ENCODE peak calls at places on chromosomes 6 and 20, in eight cellular contexts. K is IMR-90; U is naive thymus-derived CD4-positive, alpha-beta T cell; S is mucosa of descending colon; Y is CD4-positive, CD25-positive, alpha-beta regulatory T cell; L is ovary; D is ascending aorta; O is NT2/D1. Q is an unnamed sample.

GRCh38 chr20:44752099-44752931 is 6.7 kb downstream of the KCNK15 start:
- DNase-seq in D (no peak), Y (no peak), O (no peak), S (no peak), K (no peak), U (no peak), L (no peak), Q (no peak)

GRCh38 chr6:44034931-44035345 is 92.3 kb downstream of the MRPL14 start:
- DNase-seq in Y (no peak), U (no peak), S (no peak), K (no peak), D (no peak), L (no peak), O (no peak), Q (no peak)

GRCh38 chr20:35617397-35618031 is 1.9 kb downstream of the SPAG4 start:
- DNase-seq in L (peak), O (peak), U (peak), D (peak), Y (peak), S (peak), K (peak), Q (peak)

GRCh38 chr20:49268600-49269365 is 9.1 kb downstream of the ZNFX1 start:
- DNase-seq in Y (no peak), K (peak), D (no peak), O (no peak), L (no peak), U (no peak), S (no peak), Q (no peak)

GRCh38 chr20:48329676-48330644 is 497.8 kb downstream of the PREX1 start:
- DNase-seq in D (no peak), S (no peak), O (no peak), U (no peak), Y (no peak), L (peak), K (peak), Q (peak)

GRCh38 chr6:146770965-146771735 is 172.4 kb downstream of the ADGB start:
- DNase-seq in L (peak), Y (peak), U (peak), K (no peak), O (no peak), S (peak), D (peak), Q (no peak)

GRCh38 chr6:71412559-71412958 is 123.9 kb downstream of the OGFRL1 start:
- DNase-seq in K (peak), D (no peak), Y (no peak), S (no peak), O (no peak), U (no peak), L (no peak), Q (no peak)

GRCh38 chr6:134009876-134010275 is 42.5 kb downstream of the SLC2A12 start:
- DNase-seq in U (no peak), D (no peak), K (no peak), L (no peak), O (no peak), S (no peak), Y (no peak), Q (no peak)

GRCh38 chr20:38171301-38172010 is 6.4 kb upstream of the TGM2 start:
- DNase-seq in Y (no peak), S (no peak), K (peak), U (no peak), O (no peak), L (no peak), D (no peak), Q (no peak)

GRCh38 chr6:86738078-86738477 is 199.2 kb upstream of the HTR1E start:
- DNase-seq in K (no peak), Y (no peak), L (no peak), S (no peak), U (no peak), O (no peak), D (no peak), Q (no peak)

GRCh38 chr6:26305097-26305841 is 59.7 kb upstream of the BTN3A2 start:
- DNase-seq in Y (peak), O (no peak), L (peak), S (peak), D (no peak), U (peak), K (peak), Q (peak)

GRCh38 chr6:109411034-109411433 is 28.8 kb upstream of the CD164 start:
- DNase-seq in Y (no peak), K (no peak), D (peak), O (no peak), S (no peak), L (no peak), U (no peak), Q (no peak)

DNA sequence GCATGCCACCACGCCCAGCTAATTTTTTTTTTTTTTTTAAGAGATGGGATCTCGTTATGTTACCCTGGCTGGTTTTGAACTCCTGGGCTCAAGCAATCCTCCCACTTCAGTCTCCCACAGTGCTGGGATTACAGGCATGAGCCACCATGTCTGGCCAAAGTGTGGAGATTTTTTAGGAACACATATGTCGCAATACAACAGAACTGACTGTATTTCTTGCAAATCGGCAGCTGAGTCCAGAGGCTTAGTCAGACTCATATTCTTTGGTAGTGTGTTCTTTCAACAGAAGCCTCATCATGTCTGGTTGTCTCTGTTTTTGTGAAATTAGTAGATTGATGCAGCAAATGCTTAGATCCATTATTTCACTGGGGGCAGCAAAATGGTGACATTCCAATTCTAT is 23.9 kb upstream of the CD164 start:
- DNase-seq in U (no peak), K (peak), S (no peak), L (no peak), Y (no peak), O (no peak), D (peak), Q (no peak)
- H3K4me3 ChIP-seq in U (no peak), K (no peak), S (no peak), L (no peak), Y (no peak), O (no peak), D (no peak), Q (no peak)

GRCh38 chr20:10342152-10342551 is 91.9 kb downstream of the MKKS start:
- DNase-seq in Y (no peak), U (no peak), O (no peak), K (no peak), S (no peak), D (no peak), L (no peak), Q (no peak)
- H3K4me3 ChIP-seq in Y (no peak), U (no peak), O (no peak), K (no peak), S (no peak), D (no peak), L (no peak), Q (no peak)

GRCh38 chr6:137424243-137424642 is 70.0 kb downstream of the OLIG3 start:
- DNase-seq in O (no peak), Y (peak), D (no peak), K (no peak), U (peak), L (no peak), S (no peak), Q (no peak)
- H3K4me3 ChIP-seq in O (no peak), Y (peak), D (no peak), K (no peak), U (no peak), L (no peak), S (no peak), Q (no peak)

DNA sequence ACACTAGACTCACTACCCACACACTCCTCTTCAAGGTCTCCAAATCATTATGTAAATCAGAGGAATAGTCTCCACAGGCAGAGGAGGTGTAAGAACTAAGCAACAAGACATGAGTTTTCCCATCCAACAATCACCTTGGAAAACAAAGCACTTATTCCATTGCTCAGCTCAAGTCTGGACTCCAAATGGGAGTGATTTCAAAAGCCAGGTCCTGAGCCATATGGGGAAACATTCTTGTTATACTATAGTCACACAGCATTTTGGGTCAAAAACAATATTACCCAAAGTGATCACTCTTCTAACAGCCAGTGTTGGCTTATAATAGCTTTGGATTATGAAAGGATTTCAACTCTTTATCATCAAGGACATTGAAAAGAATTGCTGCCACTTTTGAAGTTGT is 3.6 kb upstream of the PRPH2 start:
- DNase-seq in L (no peak), D (no peak), Y (no peak), S (no peak), U (no peak), O (no peak), K (no peak), Q (no peak)
- H3K4me3 ChIP-seq in L (peak), D (peak), Y (peak), S (no peak), U (no peak), O (no peak), K (peak), Q (no peak)

DNA sequence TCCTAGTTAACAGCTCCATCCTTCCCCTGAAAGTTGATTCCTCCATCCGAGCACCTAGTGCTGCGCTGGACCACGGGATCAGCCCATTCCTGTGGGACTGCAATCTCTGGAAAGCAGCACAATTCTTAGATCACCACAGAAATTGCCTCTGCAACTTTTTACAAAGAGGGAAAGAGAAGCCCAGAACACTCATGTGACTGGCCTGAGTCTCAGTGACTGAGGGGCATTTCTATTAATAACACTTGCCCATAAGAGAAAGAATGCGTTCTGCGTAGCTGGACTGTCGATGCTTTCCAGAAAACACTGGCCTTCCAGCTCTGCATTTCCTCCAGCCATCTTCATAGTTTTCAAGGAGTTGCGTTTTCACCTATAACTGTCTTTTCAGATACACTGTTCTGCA is 18.3 kb downstream of the MPC1 start:
- DNase-seq in K (no peak), U (no peak), Y (no peak), S (no peak), D (peak), O (no peak), L (no peak), Q (no peak)
- H3K4me3 ChIP-seq in K (no peak), U (no peak), Y (no peak), S (no peak), D (no peak), O (no peak), L (no peak), Q (no peak)

GRCh38 chr20:56391037-56391436 is 978 bp downstream of the AURKA start:
- DNase-seq in S (no peak), O (no peak), L (no peak), Y (peak), U (no peak), K (no peak), D (no peak), Q (no peak)
- H3K4me3 ChIP-seq in S (no peak), O (peak), L (peak), Y (peak), U (no peak), K (peak), D (no peak), Q (peak)

DNA sequence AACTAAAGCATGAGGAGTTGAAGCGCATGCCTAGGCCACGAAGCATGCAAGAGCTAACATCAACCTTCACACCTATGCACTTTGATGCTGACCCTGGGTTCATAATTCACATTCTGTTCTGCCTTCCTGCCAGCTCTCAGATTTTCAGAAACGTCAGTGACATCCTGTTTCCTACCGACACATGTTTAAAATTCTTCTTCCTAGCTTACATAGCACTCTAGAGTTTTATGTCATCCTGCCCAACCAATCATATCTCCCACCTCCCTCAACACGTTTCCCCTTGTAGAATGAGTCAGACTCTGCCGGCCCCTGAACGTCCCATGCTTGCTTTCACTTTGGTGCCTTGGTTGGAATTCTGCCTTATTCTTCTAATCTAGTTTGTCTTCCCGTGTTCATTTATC is 97.1 kb upstream of the MAP7 start:
- DNase-seq in D (peak), Y (peak), L (peak), U (peak), S (no peak), K (peak), O (no peak), Q (no peak)
- H3K4me3 ChIP-seq in D (no peak), Y (peak), L (no peak), U (no peak), S (no peak), K (peak), O (no peak), Q (no peak)